ENCODE peak calls at places on chromosome 9, in six cellular contexts. One of them, this sample, is unnamed. For H3K27me3, the result is how much of the 10 kb centered on the place peaks cover.

GRCh38 chr9:81423589-81424326 is 265.6 kb downstream of the TLE1 start:
- DNase-seq in A673: no peak
- DNase-seq in tibial nerve: no peak
- DNase-seq in lower lobe of right lung: no peak
- DNase-seq in Peyer's patch: no peak
- DNase-seq in upper lobe of right lung: no peak
- DNase-seq in this sample: no peak

GRCh38 chr9:129944501-129945116 is 98.4 kb downstream of the FNBP1 start:
- DNase-seq in A673: peak
- DNase-seq in tibial nerve: no peak
- DNase-seq in lower lobe of right lung: no peak
- DNase-seq in Peyer's patch: peak
- DNase-seq in upper lobe of right lung: no peak
- DNase-seq in this sample: no peak

GRCh38 chr9:125262217-125262991 is 778 bp downstream of the GAPVD1 start:
- DNase-seq in A673: peak
- DNase-seq in tibial nerve: no peak
- DNase-seq in lower lobe of right lung: no peak
- DNase-seq in Peyer's patch: no peak
- DNase-seq in upper lobe of right lung: no peak
- DNase-seq in this sample: no peak

GRCh38 chr9:111891910-111892499 is 4.6 kb upstream of the UGCG start:
- DNase-seq in A673: peak
- DNase-seq in tibial nerve: no peak
- DNase-seq in lower lobe of right lung: peak
- DNase-seq in Peyer's patch: peak
- DNase-seq in upper lobe of right lung: no peak
- DNase-seq in this sample: no peak

GRCh38 chr9:91301161-91301560 is 60.6 kb downstream of the AUH start:
- DNase-seq in A673: no peak
- DNase-seq in tibial nerve: no peak
- DNase-seq in lower lobe of right lung: no peak
- DNase-seq in Peyer's patch: no peak
- DNase-seq in upper lobe of right lung: no peak
- DNase-seq in this sample: no peak

GRCh38 chr9:35972093-35972492 is 14.1 kb upstream of the OR2S2 start:
- DNase-seq in A673: no peak
- DNase-seq in tibial nerve: no peak
- DNase-seq in lower lobe of right lung: no peak
- DNase-seq in Peyer's patch: no peak
- DNase-seq in upper lobe of right lung: no peak
- DNase-seq in this sample: no peak

GRCh38 chr9:8857330-8858249 is 1058.0 kb upstream of the DMAC1 start:
- DNase-seq in A673: peak
- DNase-seq in tibial nerve: peak
- DNase-seq in lower lobe of right lung: peak
- DNase-seq in Peyer's patch: no peak
- DNase-seq in upper lobe of right lung: peak
- DNase-seq in this sample: peak

GRCh38 chr9:107945961-107946360 is 456.4 kb upstream of the KLF4 start:
- DNase-seq in A673: no peak
- DNase-seq in tibial nerve: no peak
- DNase-seq in lower lobe of right lung: no peak
- DNase-seq in Peyer's patch: no peak
- DNase-seq in upper lobe of right lung: no peak
- DNase-seq in this sample: no peak

GRCh38 chr9:6441269-6441668 is 28.3 kb downstream of the UHRF2 start:
- DNase-seq in A673: no peak
- DNase-seq in tibial nerve: no peak
- DNase-seq in lower lobe of right lung: no peak
- DNase-seq in Peyer's patch: no peak
- DNase-seq in upper lobe of right lung: no peak
- DNase-seq in this sample: no peak

GRCh38 chr9:35355954-35356353 is 134.0 kb upstream of the RUSC2 start:
- DNase-seq in A673: no peak
- DNase-seq in tibial nerve: no peak
- DNase-seq in lower lobe of right lung: no peak
- DNase-seq in Peyer's patch: no peak
- DNase-seq in upper lobe of right lung: no peak
- DNase-seq in this sample: no peak

GRCh38 chr9:105173306-105173705 is 71.1 kb upstream of the SLC44A1 start:
- DNase-seq in A673: peak
- DNase-seq in tibial nerve: no peak
- DNase-seq in lower lobe of right lung: no peak
- DNase-seq in Peyer's patch: no peak
- DNase-seq in upper lobe of right lung: no peak
- DNase-seq in this sample: no peak

GRCh38 chr9:128719919-128720605 is 3.9 kb downstream of the ZDHHC12 start:
- DNase-seq in A673: no peak
- DNase-seq in tibial nerve: no peak
- DNase-seq in lower lobe of right lung: no peak
- DNase-seq in Peyer's patch: no peak
- DNase-seq in upper lobe of right lung: no peak
- DNase-seq in this sample: no peak

GRCh38 chr9:105968811-105969466 is 274.6 kb downstream of the TMEM38B start:
- DNase-seq in A673: no peak
- DNase-seq in tibial nerve: no peak
- DNase-seq in lower lobe of right lung: no peak
- DNase-seq in Peyer's patch: no peak
- DNase-seq in upper lobe of right lung: no peak
- DNase-seq in this sample: no peak

GRCh38 chr9:21558627-21559401 is 76.7 kb upstream of the IFNE start:
- DNase-seq in A673: no peak
- DNase-seq in tibial nerve: no peak
- DNase-seq in lower lobe of right lung: no peak
- DNase-seq in Peyer's patch: no peak
- DNase-seq in upper lobe of right lung: peak
- DNase-seq in this sample: no peak

GRCh38 chr9:69104830-69105527 is 69.1 kb upstream of the TJP2 start:
- DNase-seq in A673: no peak
- DNase-seq in tibial nerve: no peak
- DNase-seq in lower lobe of right lung: peak
- DNase-seq in Peyer's patch: no peak
- DNase-seq in upper lobe of right lung: peak
- DNase-seq in this sample: peak

GRCh38 chr9:95572370-95573151 is 55.8 kb upstream of the PTCH1 start:
- DNase-seq in A673: peak
- DNase-seq in tibial nerve: no peak
- DNase-seq in lower lobe of right lung: no peak
- DNase-seq in Peyer's patch: no peak
- DNase-seq in upper lobe of right lung: no peak
- DNase-seq in this sample: no peak

GRCh38 chr9:23120630-23121029 is 674.0 kb downstream of the DMRTA1 start:
- DNase-seq in A673: no peak
- DNase-seq in tibial nerve: no peak
- DNase-seq in lower lobe of right lung: no peak
- DNase-seq in Peyer's patch: no peak
- DNase-seq in upper lobe of right lung: no peak
- DNase-seq in this sample: no peak

GRCh38 chr9:4677392-4677791 is 2.0 kb upstream of the CDC37L1 start:
- DNase-seq in A673: no peak
- DNase-seq in tibial nerve: no peak
- DNase-seq in lower lobe of right lung: no peak
- DNase-seq in Peyer's patch: no peak
- DNase-seq in upper lobe of right lung: no peak
- DNase-seq in this sample: no peak

GRCh38 chr9:115425614-115426013 is 307.7 kb upstream of the TNC start:
- DNase-seq in A673: no peak
- DNase-seq in tibial nerve: no peak
- DNase-seq in lower lobe of right lung: no peak
- DNase-seq in Peyer's patch: no peak
- DNase-seq in upper lobe of right lung: no peak
- DNase-seq in this sample: no peak

GRCh38 chr9:3074247-3074646 is 230.4 kb upstream of the PUM3 start:
- DNase-seq in A673: no peak
- DNase-seq in tibial nerve: no peak
- DNase-seq in lower lobe of right lung: no peak
- DNase-seq in Peyer's patch: no peak
- DNase-seq in upper lobe of right lung: no peak
- DNase-seq in this sample: no peak

GRCh38 chr9:120713257-120714087 is 798 bp downstream of the MEGF9 start:
- DNase-seq in A673: no peak
- DNase-seq in tibial nerve: no peak
- DNase-seq in lower lobe of right lung: peak
- DNase-seq in Peyer's patch: peak
- DNase-seq in upper lobe of right lung: peak
- DNase-seq in this sample: peak
- TF ChIP-seq CTCF in A673: no peak
- TF ChIP-seq CTCF in tibial nerve: peak
- TF ChIP-seq CTCF in lower lobe of right lung: no peak
- TF ChIP-seq CTCF in Peyer's patch: no peak
- TF ChIP-seq CTCF in upper lobe of right lung: peak
- TF ChIP-seq CTCF in this sample: peak

GRCh38 chr9:14315754-14316573 is 2.0 kb upstream of the NFIB start:
- DNase-seq in A673: no peak
- DNase-seq in tibial nerve: no peak
- DNase-seq in lower lobe of right lung: peak
- DNase-seq in Peyer's patch: no peak
- DNase-seq in upper lobe of right lung: peak
- DNase-seq in this sample: peak
- H3K4me3 ChIP-seq in A673: peak
- H3K4me3 ChIP-seq in tibial nerve: peak
- H3K4me3 ChIP-seq in lower lobe of right lung: peak
- H3K4me3 ChIP-seq in Peyer's patch: peak
- H3K4me3 ChIP-seq in upper lobe of right lung: peak
- H3K4me3 ChIP-seq in this sample: peak

DNA sequence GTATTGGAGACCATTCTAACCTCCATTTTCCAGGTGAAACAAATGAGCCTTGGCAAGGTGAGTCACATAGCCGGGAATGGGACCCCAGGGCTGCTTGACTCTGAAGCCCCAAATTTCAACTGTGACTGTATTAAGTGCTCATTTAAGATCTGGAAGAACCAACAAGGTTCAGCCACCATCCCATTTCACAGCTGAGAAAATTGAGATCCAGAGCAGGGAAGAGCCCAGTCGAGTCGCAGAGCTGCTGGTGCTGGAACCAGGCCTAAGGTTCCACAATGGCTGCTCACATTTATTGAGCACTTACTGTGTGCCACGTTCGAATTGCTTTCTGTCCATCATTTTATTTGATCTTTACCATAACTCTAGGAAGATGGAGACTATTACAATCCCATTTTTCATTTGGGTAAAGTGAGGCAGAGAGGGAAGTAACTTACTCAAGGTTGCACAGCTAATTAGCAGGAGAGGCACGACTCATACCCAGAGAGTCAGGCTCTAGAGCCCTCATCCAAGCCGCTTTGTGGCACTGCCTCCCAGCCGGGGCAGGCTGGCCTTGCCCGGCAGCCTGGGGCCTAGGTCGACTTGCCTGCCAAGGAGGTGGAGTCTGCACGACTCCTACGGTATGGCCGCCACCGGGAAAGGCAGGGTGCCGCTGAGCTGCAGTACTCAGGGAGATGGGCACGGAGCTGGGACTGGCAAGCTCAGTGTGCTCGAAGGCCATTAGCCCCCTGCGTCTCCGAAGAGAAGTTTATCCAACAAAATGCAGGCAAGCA is 4.3 kb upstream of the NTNG2 start:
- DNase-seq in A673: no peak
- DNase-seq in tibial nerve: no peak
- DNase-seq in lower lobe of right lung: no peak
- DNase-seq in Peyer's patch: no peak
- DNase-seq in upper lobe of right lung: no peak
- DNase-seq in this sample: no peak
- H3K27me3 ChIP-seq in A673: under half
- H3K27me3 ChIP-seq in tibial nerve: half or more
- H3K27me3 ChIP-seq in lower lobe of right lung: under half
- H3K27me3 ChIP-seq in Peyer's patch: under half
- H3K27me3 ChIP-seq in upper lobe of right lung: under half
- H3K27me3 ChIP-seq in this sample: under half

GRCh38 chr9:131503626-131504465 is 1.1 kb downstream of the POMT1 start:
- DNase-seq in A673: peak
- DNase-seq in tibial nerve: no peak
- DNase-seq in lower lobe of right lung: no peak
- DNase-seq in Peyer's patch: no peak
- DNase-seq in upper lobe of right lung: no peak
- DNase-seq in this sample: no peak
- TF ChIP-seq CTCF in A673: no peak
- TF ChIP-seq CTCF in tibial nerve: no peak
- TF ChIP-seq CTCF in lower lobe of right lung: no peak
- TF ChIP-seq CTCF in Peyer's patch: no peak
- TF ChIP-seq CTCF in upper lobe of right lung: no peak
- TF ChIP-seq CTCF in this sample: no peak

DNA sequence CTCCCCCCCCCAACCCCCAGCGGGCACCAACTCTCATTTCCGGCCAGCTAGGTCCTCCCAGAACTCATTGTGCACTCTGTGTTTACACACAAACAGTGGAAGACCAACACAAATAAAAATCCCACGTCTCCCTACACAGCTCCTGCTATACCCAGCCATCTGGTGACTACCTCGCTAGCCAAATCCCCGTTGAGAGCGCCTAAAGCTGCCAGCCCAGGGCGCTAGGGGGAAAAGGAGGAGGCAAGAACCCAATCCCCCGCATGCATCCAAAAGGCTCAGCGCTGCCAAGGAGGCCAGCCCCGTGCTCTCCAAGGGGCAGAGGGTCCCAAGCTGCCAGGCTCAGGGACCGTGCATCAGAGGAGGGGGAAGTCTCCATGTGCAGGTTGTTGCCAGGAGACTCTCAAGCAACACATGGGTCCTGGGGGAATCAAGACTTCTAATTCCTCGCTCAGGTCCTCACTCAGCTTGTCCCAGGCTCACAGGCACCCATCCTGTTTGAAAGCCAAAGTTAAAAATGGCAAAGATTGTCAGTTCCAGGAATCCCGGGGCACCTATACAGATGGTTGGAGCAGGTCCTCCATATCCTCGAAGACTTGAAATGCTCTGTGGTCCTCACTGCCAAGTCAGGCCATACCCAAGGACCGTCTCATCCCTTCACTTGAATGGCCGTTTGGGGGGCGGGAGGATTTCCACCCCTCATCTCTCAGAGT is 2.7 kb downstream of the ASTN2 start:
- DNase-seq in A673: no peak
- DNase-seq in tibial nerve: no peak
- DNase-seq in lower lobe of right lung: no peak
- DNase-seq in Peyer's patch: no peak
- DNase-seq in upper lobe of right lung: no peak
- DNase-seq in this sample: no peak
- H3K4me3 ChIP-seq in A673: no peak
- H3K4me3 ChIP-seq in tibial nerve: no peak
- H3K4me3 ChIP-seq in lower lobe of right lung: no peak
- H3K4me3 ChIP-seq in Peyer's patch: no peak
- H3K4me3 ChIP-seq in upper lobe of right lung: no peak
- H3K4me3 ChIP-seq in this sample: no peak

GRCh38 chr9:126532019-126532462 is 81.7 kb upstream of the LMX1B start:
- DNase-seq in A673: no peak
- DNase-seq in tibial nerve: no peak
- DNase-seq in lower lobe of right lung: peak
- DNase-seq in Peyer's patch: no peak
- DNase-seq in upper lobe of right lung: no peak
- DNase-seq in this sample: no peak

GRCh38 chr9:126531591-126531990 is 82.1 kb upstream of the LMX1B start:
- DNase-seq in A673: no peak
- DNase-seq in tibial nerve: no peak
- DNase-seq in lower lobe of right lung: peak
- DNase-seq in Peyer's patch: no peak
- DNase-seq in upper lobe of right lung: no peak
- DNase-seq in this sample: no peak

GRCh38 chr9:126532951-126533910 is 80.5 kb upstream of the LMX1B start:
- DNase-seq in A673: no peak
- DNase-seq in tibial nerve: no peak
- DNase-seq in lower lobe of right lung: peak
- DNase-seq in Peyer's patch: peak
- DNase-seq in upper lobe of right lung: no peak
- DNase-seq in this sample: no peak

GRCh38 chr9:126532489-126532888 is 81.2 kb upstream of the LMX1B start:
- DNase-seq in A673: no peak
- DNase-seq in tibial nerve: no peak
- DNase-seq in lower lobe of right lung: no peak
- DNase-seq in Peyer's patch: no peak
- DNase-seq in upper lobe of right lung: no peak
- DNase-seq in this sample: no peak

GRCh38 chr9:126531035-126531571 is 82.6 kb upstream of the LMX1B start:
- DNase-seq in A673: no peak
- DNase-seq in tibial nerve: no peak
- DNase-seq in lower lobe of right lung: peak
- DNase-seq in Peyer's patch: no peak
- DNase-seq in upper lobe of right lung: no peak
- DNase-seq in this sample: no peak
- H3K27me3 ChIP-seq in A673: under half
- H3K27me3 ChIP-seq in tibial nerve: under half
- H3K27me3 ChIP-seq in lower lobe of right lung: under half
- H3K27me3 ChIP-seq in Peyer's patch: under half
- H3K27me3 ChIP-seq in upper lobe of right lung: under half
- H3K27me3 ChIP-seq in this sample: under half